ENCODE peak calls at places on chromosomes 2 and 18, in nine cellular contexts. E is DND-41, F is cardiac fibroblast, R is nephron progenitor cell, T is sigmoid colon, Y is OCI-LY7, O is breast epithelium, A is upper lobe of left lung, M is GM13976. Q is an unnamed sample.
A peak's percentile ranks its signal among the peaks of the same experiment; 100 is the strongest.

GRCh38 chr2:3480352-3481010 is 38.9 kb downstream of the ADI1 start:
- DNase-seq in E (no peak), F (no peak), R (no peak), T (no peak), Y (peak; percentile 69), O (no peak), A (no peak), M (no peak), Q (no peak)

GRCh38 chr2:160015746-160016145 is 46.7 kb downstream of the PLA2R1 start:
- DNase-seq in E (no peak), F (peak; percentile 5), R (no peak), T (no peak), Y (no peak), O (no peak), A (no peak), M (no peak), Q (no peak)

GRCh38 chr2:173511357-173511756 is 156.7 kb downstream of the CDCA7 start:
- DNase-seq in E (no peak), F (no peak), R (no peak), T (no peak), Y (no peak), O (no peak), A (no peak), M (no peak), Q (no peak)

GRCh38 chr2:170641961-170642360 is 73.2 kb upstream of the SP5 start:
- DNase-seq in E (no peak), F (no peak), R (no peak), T (no peak), Y (no peak), O (no peak), A (no peak), M (no peak), Q (no peak)

GRCh38 chr2:218783612-218784169 is 1.7 kb downstream of the CYP27A1 start:
- DNase-seq in E (no peak), F (no peak), R (no peak), T (no peak), Y (no peak), O (no peak), A (no peak), M (no peak), Q (no peak)

GRCh38 chr2:182015334-182016109 is 29.9 kb downstream of the PPP1R1C start:
- DNase-seq in E (no peak), F (no peak), R (no peak), T (no peak), Y (no peak), O (no peak), A (no peak), M (no peak), Q (no peak)

GRCh38 chr2:127674241-127675209 is 805 bp downstream of the LIMS2 start:
- DNase-seq in E (no peak), F (no peak), R (peak; percentile 62), T (peak; percentile 76), Y (no peak), O (no peak), A (peak; percentile 91), M (peak; percentile 75), Q (peak; percentile 37)

GRCh38 chr2:226475650-226476049 is 324.0 kb downstream of the IRS1 start:
- DNase-seq in E (no peak), F (peak; percentile 70), R (no peak), T (no peak), Y (no peak), O (no peak), A (no peak), M (no peak), Q (no peak)

GRCh38 chr2:10471956-10472355 is 23.8 kb upstream of the ODC1 start:
- DNase-seq in E (no peak), F (no peak), R (no peak), T (no peak), Y (no peak), O (no peak), A (no peak), M (no peak), Q (no peak)

GRCh38 chr2:6771539-6772365 is 94.0 kb downstream of the CMPK2 start:
- DNase-seq in E (no peak), F (no peak), R (no peak), T (no peak), Y (peak; percentile 13), O (no peak), A (no peak), M (no peak), Q (no peak)

GRCh38 chr2:128691526-128691925 is 372.9 kb upstream of the HS6ST1 start:
- DNase-seq in E (no peak), F (no peak), R (no peak), T (no peak), Y (no peak), O (no peak), A (no peak), M (no peak), Q (no peak)

GRCh38 chr2:24520175-24520574 is 29.1 kb downstream of the NCOA1 start:
- DNase-seq in E (no peak), F (no peak), R (no peak), T (no peak), Y (no peak), O (no peak), A (no peak), M (no peak), Q (no peak)

GRCh38 chr2:240946654-240947053 is 40.5 kb downstream of the CROCC2 start:
- DNase-seq in E (no peak), F (peak; percentile 14), R (no peak), T (peak; percentile 32), Y (no peak), O (peak; percentile 20), A (peak; percentile 33), M (no peak), Q (no peak)

GRCh38 chr18:9711361-9712129 is 3.4 kb downstream of the RAB31 start:
- DNase-seq in E (no peak), F (no peak), R (no peak), T (peak; percentile 66), Y (no peak), O (peak; percentile 47), A (no peak), M (peak; percentile 79), Q (peak; percentile 53)

GRCh38 chr2:240567872-240568677 is at the start of gene RNPEPL1:
- DNase-seq in E (peak; percentile 61), F (peak; percentile 25), R (peak; percentile 69), T (peak; percentile 72), Y (peak; percentile 71), O (peak; percentile 25), A (peak; percentile 94), M (peak; percentile 77), Q (peak; percentile 63)

DNA sequence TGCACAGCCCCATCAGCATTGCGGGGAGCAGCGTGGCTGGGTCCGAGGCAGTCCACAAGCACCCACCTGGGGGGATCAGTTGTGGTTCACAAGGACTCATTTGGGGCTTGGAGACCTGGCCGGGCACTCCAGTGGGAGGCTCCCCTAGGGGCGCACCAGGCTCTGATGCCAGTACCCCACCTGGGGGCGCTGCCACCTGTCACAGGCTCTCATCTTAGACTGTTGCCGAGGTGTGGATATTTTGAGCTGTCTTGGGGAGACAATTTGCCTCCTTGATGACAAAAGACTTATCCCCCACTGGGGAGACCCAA is 3.0 kb downstream of the ADRA2B start:
- DNase-seq in E (no peak), F (no peak), R (no peak), T (no peak), Y (peak; percentile 59), O (no peak), A (no peak), M (no peak), Q (peak; percentile 66)
- TF ChIP-seq CTCF in E (peak; percentile 41), F (no peak), R (no peak), T (no peak), Y (peak; percentile 81), O (no peak), A (no peak), M (peak; percentile 18), Q (no peak)

GRCh38 chr18:27017901-27018500 is 152.5 kb upstream of the AQP4 start:
- DNase-seq in E (no peak), F (peak; percentile 4), R (peak; percentile 10), T (no peak), Y (peak; percentile 13), O (no peak), A (no peak), M (peak; percentile 21), Q (no peak)
- TF ChIP-seq CTCF in E (peak; percentile 70), F (peak; percentile 26), R (peak; percentile 69), T (peak; percentile 39), Y (peak; percentile 82), O (no peak), A (peak; percentile 21), M (peak; percentile 45), Q (no peak)

GRCh38 chr2:203719456-203719855 is 13.0 kb downstream of the CD28 start:
- DNase-seq in E (no peak), F (no peak), R (no peak), T (no peak), Y (no peak), O (no peak), A (no peak), M (no peak), Q (no peak)

GRCh38 chr2:203720922-203721672 is 14.7 kb downstream of the CD28 start:
- DNase-seq in E (no peak), F (no peak), R (no peak), T (no peak), Y (no peak), O (no peak), A (no peak), M (no peak), Q (no peak)

GRCh38 chr2:203722411-203722810 is 16.0 kb downstream of the CD28 start:
- DNase-seq in E (no peak), F (no peak), R (no peak), T (no peak), Y (no peak), O (no peak), A (no peak), M (no peak), Q (no peak)

GRCh38 chr2:203720011-203720410 is 13.6 kb downstream of the CD28 start:
- DNase-seq in E (peak; percentile 44), F (no peak), R (no peak), T (no peak), Y (no peak), O (no peak), A (no peak), M (no peak), Q (peak; percentile 26)

DNA sequence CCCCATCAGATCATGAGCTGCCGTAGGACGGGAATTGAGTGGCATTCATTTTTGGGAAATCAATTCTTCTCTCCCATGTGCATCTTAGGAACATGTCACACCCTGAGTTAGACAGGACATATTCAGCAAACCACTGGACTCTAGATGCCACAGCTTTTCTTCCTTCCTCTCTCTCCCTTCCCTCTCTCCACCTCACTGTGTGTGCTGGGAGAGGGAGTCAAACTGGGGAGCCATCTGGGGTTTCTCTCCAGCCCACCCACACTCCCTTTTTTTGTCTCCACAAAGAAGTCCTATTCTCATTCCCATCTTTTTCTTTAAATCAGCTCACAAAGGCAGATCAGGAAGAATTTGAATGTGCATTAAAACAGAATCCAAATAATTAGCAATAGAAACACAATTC is 15.3 kb downstream of the CD28 start:
- DNase-seq in E (no peak), F (no peak), R (no peak), T (no peak), Y (no peak), O (no peak), A (no peak), M (no peak), Q (no peak)
- TF ChIP-seq CTCF in E (no peak), F (no peak), R (no peak), T (no peak), Y (peak; percentile 1), O (no peak), A (no peak), M (no peak), Q (no peak)

DNA sequence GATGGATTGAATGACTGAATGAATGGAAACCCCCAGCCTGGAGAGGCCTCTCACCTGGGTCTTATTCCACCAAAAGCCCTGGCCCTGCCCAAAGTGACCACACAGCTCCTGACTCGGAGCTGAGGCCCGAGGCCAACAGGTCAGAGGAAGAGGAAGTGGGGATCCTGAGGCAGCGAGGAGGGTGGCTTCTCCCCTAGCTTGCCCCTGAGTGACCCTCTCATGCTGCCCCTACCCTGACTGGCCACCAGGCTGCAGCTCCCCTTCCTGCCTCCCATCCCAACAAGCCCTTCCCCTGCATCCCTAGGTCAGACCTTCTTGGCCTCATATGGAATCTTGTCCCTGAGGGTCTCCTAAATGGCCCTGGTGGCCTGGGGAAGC is 134.6 kb upstream of the HDAC4 start:
- DNase-seq in E (no peak), F (no peak), R (no peak), T (peak; percentile 38), Y (no peak), O (no peak), A (no peak), M (no peak), Q (no peak)
- TF ChIP-seq CTCF in E (no peak), F (no peak), R (no peak), T (no peak), Y (no peak), O (no peak), A (no peak), M (no peak), Q (no peak)

Q was measured in activated CD8-positive, alpha-beta T cell treated with anti-CD3 and anti-CD28 coated beads for 36 hours.